ENCODE peak calls at places on chromosomes 16 and 17, in four cellular contexts. J is pancreas, E is lower lobe of right lung, T is mucosa of descending colon. Z is an unnamed sample.

GRCh38 chr17:31687505-31688126 is 171.4 kb downstream of the COPRS start:
- DNase-seq in J (no peak), T (no peak), E (no peak), Z (no peak)

GRCh38 chr16:89651584-89651983 is 5.9 kb downstream of the CHMP1A start:
- DNase-seq in E (no peak), T (no peak), J (no peak), Z (no peak)

GRCh38 chr16:68436581-68436980 is 11.7 kb downstream of the SMPD3 start:
- DNase-seq in T (no peak), E (no peak), J (no peak), Z (no peak)

GRCh38 chr16:63403792-63404191 is 1367.6 kb upstream of the CDH8 start:
- DNase-seq in T (no peak), J (no peak), E (no peak), Z (no peak)

GRCh38 chr17:13640559-13640958 is 38.8 kb upstream of the HS3ST3A1 start:
- DNase-seq in T (no peak), J (no peak), E (no peak), Z (no peak)

GRCh38 chr16:66382966-66383299 is 16.4 kb downstream of the CDH5 start:
- DNase-seq in E (no peak), T (no peak), J (no peak), Z (peak; percentile 95)

GRCh38 chr17:77375108-77375507 is 234.3 kb downstream of the SEC14L1 start:
- DNase-seq in T (no peak), E (peak; percentile 83), J (no peak), Z (no peak)

GRCh38 chr17:30942311-30943079 is 20.8 kb downstream of the ADAP2 start:
- DNase-seq in J (no peak), T (no peak), E (no peak), Z (no peak)

GRCh38 chr17:60148300-60148838 is 1.4 kb upstream of the CA4 start:
- DNase-seq in T (no peak), J (no peak), E (no peak), Z (no peak)

GRCh38 chr17:68514809-68515208 is 2.6 kb downstream of the PRKAR1A start:
- DNase-seq in E (no peak), T (no peak), J (no peak), Z (peak; percentile 86)

GRCh38 chr16:14249291-14250032 is 178.3 kb downstream of the MRTFB start:
- DNase-seq in T (peak; percentile 66), E (no peak), J (no peak), Z (peak; percentile 28)

GRCh38 chr16:21283521-21284289 is 5.6 kb upstream of the CRYM start:
- DNase-seq in T (peak; percentile 50), E (peak; percentile 60), J (no peak), Z (peak; percentile 8)

GRCh38 chr17:77810536-77810935 is 148.0 kb upstream of the TNRC6C start:
- DNase-seq in J (no peak), T (no peak), E (peak; percentile 22), Z (peak; percentile 57)

GRCh38 chr17:37717627-37718382 is 27.1 kb downstream of the HNF1B start:
- DNase-seq in E (peak; percentile 60), J (no peak), T (no peak), Z (no peak)

GRCh38 chr17:42659079-42659931 is at the start of gene TUBG2:
- DNase-seq in T (peak; percentile 76), E (peak; percentile 88), J (peak; percentile 88), Z (peak; percentile 83)

GRCh38 chr17:76752006-76752405 is 14.1 kb downstream of the MFSD11 start:
- DNase-seq in E (no peak), T (no peak), J (no peak), Z (no peak)

GRCh38 chr17:79991140-79991923 is 44.3 kb downstream of the TBC1D16 start:
- DNase-seq in T (peak; percentile 93), E (peak; percentile 90), J (peak; percentile 86), Z (peak; percentile 63)

GRCh38 chr16:68235882-68236803 is at the start of gene ESRP2:
- DNase-seq in T (peak; percentile 91), E (peak; percentile 92), J (peak; percentile 89), Z (peak; percentile 83)

GRCh38 chr16:86517033-86517432 is 6.7 kb downstream of the FOXF1 start:
- DNase-seq in J (no peak), E (no peak), T (no peak), Z (no peak)

GRCh38 chr16:81590714-81591537 is 146.3 kb downstream of the CMIP start:
- DNase-seq in J (no peak), E (no peak), T (no peak), Z (no peak)

GRCh38 chr16:48014349-48015135 is 141.3 kb downstream of the ABCC12 start:
- DNase-seq in T (no peak), J (no peak), E (no peak), Z (peak; percentile 99)

GRCh38 chr16:82881517-82881916 is 254.7 kb downstream of the CDH13 start:
- DNase-seq in J (no peak), T (no peak), E (no peak), Z (no peak)

GRCh38 chr16:85286066-85286712 is 173.9 kb upstream of the CIBAR2 start:
- DNase-seq in T (no peak), J (no peak), E (no peak), Z (no peak)

GRCh38 chr17:43140396-43141332 is 15.5 kb upstream of the BRCA1 start:
- DNase-seq in E (no peak), T (no peak), J (no peak), Z (no peak)

GRCh38 chr16:57651344-57652333 is 16.5 kb upstream of the ADGRG3 start:
- DNase-seq in J (no peak), T (no peak), E (no peak), Z (no peak)

GRCh38 chr16:56475226-56475625 is 23.9 kb downstream of the OGFOD1 start:
- DNase-seq in T (no peak), J (no peak), E (no peak), Z (no peak)

GRCh38 chr16:85330694-85331188 is 218.5 kb upstream of the CIBAR2 start:
- DNase-seq in J (no peak), T (no peak), E (no peak), Z (peak; percentile 65)

GRCh38 chr17:60049936-60050335 is 28.8 kb downstream of the HEATR6 start:
- DNase-seq in E (no peak), J (no peak), T (no peak), Z (no peak)

GRCh38 chr16:54216268-54217187 is 70.1 kb downstream of the IRX3 start:
- DNase-seq in E (no peak), T (peak; percentile 7), J (no peak), Z (no peak)

GRCh38 chr16:50631249-50631984 is 49.7 kb downstream of the SNX20 start:
- DNase-seq in J (no peak), E (no peak), T (no peak), Z (no peak)

GRCh38 chr16:24685539-24686432 is 43.7 kb upstream of the TNRC6A start:
- DNase-seq in E (no peak), J (peak; percentile 49), T (peak; percentile 40), Z (peak; percentile 39)

GRCh38 chr17:43020789-43021738 is 1.1 kb downstream of the VAT1 start:
- DNase-seq in J (peak; percentile 71), E (peak; percentile 87), T (peak; percentile 64), Z (peak; percentile 38)

GRCh38 chr16:10597184-10597583 is 16.8 kb upstream of the EMP2 start:
- DNase-seq in J (no peak), E (no peak), T (peak; percentile 55), Z (no peak)

GRCh38 chr17:12388206-12388605 is 277.5 kb upstream of the MYOCD start:
- DNase-seq in J (no peak), T (no peak), E (no peak), Z (peak; percentile 20)

GRCh38 chr17:48601184-48601527 is 3.6 kb downstream of the HOXB6 start:
- DNase-seq in J (no peak), T (no peak), E (no peak), Z (no peak)

GRCh38 chr17:55830210-55830609 is 79.4 kb downstream of the PCTP start:
- DNase-seq in J (no peak), E (no peak), T (no peak), Z (no peak)

DNA sequence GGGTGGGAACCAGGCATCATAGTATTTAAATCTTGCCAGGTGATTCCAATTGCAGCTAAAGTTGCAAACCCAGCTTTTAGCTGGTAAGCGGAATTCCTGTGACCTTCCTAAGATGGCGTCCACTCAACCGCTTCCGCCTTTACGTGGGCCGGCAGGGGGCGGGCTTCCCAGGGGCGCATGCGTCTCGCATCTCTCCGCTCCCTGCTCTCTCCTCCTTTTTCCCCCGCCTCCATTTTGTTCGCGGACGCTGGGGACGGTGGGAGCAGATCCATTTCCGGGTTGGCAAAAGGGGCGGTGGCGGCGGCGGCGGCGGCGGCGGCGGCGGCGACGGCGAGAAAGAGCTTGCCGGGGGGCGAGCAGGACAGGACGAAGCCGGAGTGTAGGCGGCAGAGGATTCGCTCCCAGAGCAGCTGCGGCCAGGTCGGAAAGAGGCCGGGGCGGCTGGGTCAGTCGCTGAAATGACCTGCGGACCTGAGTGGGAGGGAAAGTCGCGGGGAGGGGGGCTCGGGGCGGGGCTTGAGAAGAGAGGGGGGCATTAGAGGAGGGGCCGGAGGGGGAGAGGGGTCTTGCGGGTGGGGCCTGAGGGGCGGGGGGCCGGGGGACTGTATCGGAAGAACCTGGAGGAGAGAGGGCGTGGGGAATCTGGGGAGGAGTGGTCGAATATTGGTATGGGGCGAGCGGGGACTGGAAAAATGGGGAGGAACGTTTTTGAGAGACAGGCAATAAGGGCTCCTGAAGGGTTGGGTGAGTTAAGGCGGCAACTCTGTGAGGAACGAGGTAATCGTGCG is at the start of gene WIPF2:
- DNase-seq in J (peak; percentile 97), E (peak; percentile 97), T (peak; percentile 97), Z (peak; percentile 89)
- TF ChIP-seq CTCF in J (peak; percentile 82), E (peak; percentile 75), T (peak; percentile 74), Z (peak; percentile 87)

GRCh38 chr16:88424536-88425230 is 28.4 kb upstream of the ZFPM1 start:
- DNase-seq in J (no peak), T (no peak), E (no peak), Z (peak; percentile 19)
- H3K4me3 ChIP-seq in J (no peak overlapping the region), T (no peak overlapping the region), E (no peak overlapping the region), Z (no peak overlapping the region)

GRCh38 chr17:64148699-64149098 is 18.8 kb upstream of the ERN1 start:
- DNase-seq in J (no peak), E (no peak), T (no peak), Z (peak; percentile 20)
- H3K36me3 ChIP-seq in J (no peaks in the 10 kb centered on the region), E (peaks cover 31% of the 10 kb centered on the region), T (no peaks in the 10 kb centered on the region), Z (peaks cover 3% of the 10 kb centered on the region)

DNA sequence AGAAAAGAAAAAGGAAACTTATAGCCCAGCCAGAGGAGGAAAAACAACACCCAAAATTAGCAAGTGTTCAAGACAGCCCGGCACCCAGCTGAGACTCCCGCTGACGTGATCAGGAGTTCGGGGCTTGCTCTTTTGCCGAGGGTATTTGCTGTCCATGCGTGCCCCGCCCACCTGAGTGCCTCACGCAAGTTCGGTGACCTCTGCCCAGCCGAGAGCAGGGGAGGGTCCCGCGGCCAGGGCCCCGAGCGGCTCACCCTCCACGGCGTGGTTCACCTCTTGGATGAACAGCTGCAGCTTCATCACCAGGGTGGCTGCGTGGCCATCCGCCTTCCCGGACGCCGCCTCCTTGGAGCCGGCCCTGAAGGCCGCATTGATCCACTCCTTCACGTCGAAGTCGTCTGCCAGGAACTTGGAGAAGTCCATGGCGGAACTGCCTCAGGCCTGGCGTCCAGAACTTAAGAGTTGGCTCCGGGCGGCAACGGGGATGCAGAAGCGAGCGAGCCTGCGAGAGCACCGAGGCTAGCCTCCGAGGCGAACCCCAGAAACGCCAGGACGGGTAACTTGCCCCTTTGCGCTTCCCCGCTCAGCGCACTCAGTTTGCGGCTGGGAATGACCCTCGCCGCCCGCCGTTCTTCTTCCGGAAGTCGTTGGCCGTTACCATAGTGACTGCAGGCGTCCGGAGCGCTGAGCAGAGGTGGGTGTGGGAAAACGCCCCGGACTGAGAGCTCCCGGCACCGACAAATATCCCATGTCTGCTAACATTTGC is at the start of gene COG7:
- DNase-seq in E (peak; percentile 91), T (peak; percentile 90), J (peak; percentile 87), Z (peak; percentile 74)
- TF ChIP-seq CTCF in E (no peak), T (no peak), J (no peak), Z (no peak)

Z was measured in bronchial epithelial cell.